ENCODE peak calls at places on chromosomes 13 and 19, in four cellular contexts. X, T, O and N are unnamed samples.

GRCh38 chr19:15299568-15300409 is 32.5 kb downstream of the BRD4 start:
- DNase-seq in T (no peak), X (no peak), O (no peak), N (no peak)

GRCh38 chr13:28049880-28050871 is 50.2 kb downstream of the FLT3 start:
- DNase-seq in O (peak), T (no peak), X (no peak), N (no peak)

GRCh38 chr13:30880151-30880551 is 25.9 kb upstream of the MEDAG start:
- DNase-seq in T (no peak), X (no peak), O (no peak), N (no peak)

GRCh38 chr19:11151181-11151580 is 4.4 kb downstream of the SPC24 start:
- DNase-seq in O (no peak), X (no peak), T (no peak), N (no peak)

GRCh38 chr19:5086725-5087439 is 118.0 kb downstream of the KDM4B start:
- DNase-seq in X (no peak), O (peak), T (no peak), N (no peak)

GRCh38 chr19:44553478-44554171 is 24.1 kb upstream of the CEACAM20 start:
- DNase-seq in O (no peak), T (no peak), X (no peak), N (no peak)

GRCh38 chr19:35211545-35212230 is 16.9 kb downstream of the FAM187B start:
- DNase-seq in X (peak), T (no peak), O (no peak), N (no peak)

GRCh38 chr13:29474991-29475390 is 120.5 kb downstream of the SLC7A1 start:
- DNase-seq in O (no peak), T (no peak), X (no peak), N (no peak)

GRCh38 chr13:95698047-95698749 is 21.3 kb downstream of the DNAJC3 start:
- DNase-seq in X (no peak), T (no peak), O (no peak), N (no peak)

GRCh38 chr13:107518780-107519179 is 696.6 kb downstream of the LIG4 start:
- DNase-seq in O (no peak), T (no peak), X (no peak), N (no peak)

GRCh38 chr19:29971648-29972047 is 29.6 kb downstream of the URI1 start:
- DNase-seq in X (no peak), O (no peak), T (no peak), N (no peak)

GRCh38 chr19:49712397-49712859 is 21.5 kb downstream of the CPT1C start:
- DNase-seq in O (peak), T (no peak), X (peak), N (no peak)

GRCh38 chr13:110301083-110301482 is 5.9 kb downstream of the COL4A1 start:
- DNase-seq in X (no peak), O (no peak), T (no peak), N (no peak)

DNA sequence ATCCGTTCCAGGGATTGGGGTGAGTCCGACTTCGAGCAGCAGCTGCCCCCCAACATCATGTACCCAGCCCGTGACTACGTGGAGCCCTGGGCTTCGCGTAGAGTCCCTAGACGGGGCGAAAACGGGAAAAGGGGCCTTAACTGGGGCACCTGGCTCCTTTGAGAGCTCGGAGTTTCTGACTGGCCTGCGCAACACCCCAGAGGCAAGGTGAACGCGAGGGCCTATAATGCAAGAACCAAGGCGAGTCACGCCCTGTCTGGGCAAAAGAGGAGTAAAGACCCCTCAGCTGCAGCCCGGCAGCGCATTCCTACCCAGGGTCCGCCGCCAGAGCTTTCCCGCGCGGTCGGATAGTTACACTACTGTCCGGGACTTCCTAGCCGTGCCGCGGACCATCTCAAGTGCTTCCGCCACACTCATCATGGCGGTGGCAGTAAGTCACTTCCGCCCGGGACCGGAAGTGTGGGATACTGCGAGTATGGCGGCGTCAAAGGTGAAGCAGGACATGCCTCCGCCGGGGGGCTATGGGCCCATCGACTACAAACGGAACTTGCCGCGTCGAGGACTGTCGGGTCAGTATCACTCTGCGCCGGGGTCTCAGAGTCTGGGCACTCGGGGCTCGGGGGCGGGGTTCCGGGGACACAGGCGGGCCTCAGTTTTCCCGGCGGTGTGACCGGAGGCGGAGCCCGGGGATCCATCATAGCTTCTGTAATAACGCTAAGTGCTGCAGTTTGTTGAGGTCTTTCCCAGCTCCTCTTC is at the start of gene NDUFA13:
- DNase-seq in X (peak), O (peak), T (peak), N (peak)
- TF ChIP-seq POLR2A in X (peak), O (peak), T (peak), N (peak)

GRCh38 chr19:46623915-46624502 is 880 bp downstream of the PTGIR start:
- DNase-seq in X (no peak), T (no peak), O (no peak), N (no peak)
- TF ChIP-seq TAF1 in X (no peak), T (no peak), O (no peak), N (no peak)

DNA sequence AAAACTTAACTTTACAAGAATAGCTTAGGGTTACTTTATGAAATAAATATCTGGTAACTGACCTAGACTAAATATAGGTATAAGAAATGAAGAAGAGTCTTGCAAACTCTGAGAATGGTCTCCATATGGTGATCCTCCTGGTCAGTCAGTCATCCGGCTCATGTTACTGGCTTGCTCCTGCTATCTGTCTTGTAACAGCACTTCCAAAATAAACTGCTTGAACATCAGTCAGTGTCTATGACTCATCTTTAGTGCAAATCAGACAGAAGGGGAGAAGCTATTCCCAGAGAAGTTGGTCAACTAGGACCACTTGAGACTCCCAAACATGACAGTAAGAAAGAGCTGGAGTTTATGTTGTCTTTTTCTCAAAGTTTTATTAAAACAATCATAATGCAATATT is 1550.9 kb downstream of the PCDH9 start:
- DNase-seq in O (no peak), T (no peak), X (no peak), N (no peak)
- TF ChIP-seq POLR2AphosphoS5 in O (no peak), T (no peak), X (no peak), N (no peak)

GRCh38 chr19:1133471-1133929 is 29.7 kb downstream of the GPX4 start:
- DNase-seq in O (no peak), T (no peak), X (no peak), N (peak)

GRCh38 chr19:1129535-1129934 is 25.7 kb downstream of the GPX4 start:
- DNase-seq in O (no peak), X (no peak), T (no peak), N (no peak)

GRCh38 chr19:1132625-1133383 is 29.0 kb downstream of the GPX4 start:
- DNase-seq in T (no peak), O (no peak), X (no peak), N (no peak)

GRCh38 chr19:1130801-1131717 is 27.3 kb downstream of the GPX4 start:
- DNase-seq in X (no peak), T (no peak), O (no peak), N (no peak)

DNA sequence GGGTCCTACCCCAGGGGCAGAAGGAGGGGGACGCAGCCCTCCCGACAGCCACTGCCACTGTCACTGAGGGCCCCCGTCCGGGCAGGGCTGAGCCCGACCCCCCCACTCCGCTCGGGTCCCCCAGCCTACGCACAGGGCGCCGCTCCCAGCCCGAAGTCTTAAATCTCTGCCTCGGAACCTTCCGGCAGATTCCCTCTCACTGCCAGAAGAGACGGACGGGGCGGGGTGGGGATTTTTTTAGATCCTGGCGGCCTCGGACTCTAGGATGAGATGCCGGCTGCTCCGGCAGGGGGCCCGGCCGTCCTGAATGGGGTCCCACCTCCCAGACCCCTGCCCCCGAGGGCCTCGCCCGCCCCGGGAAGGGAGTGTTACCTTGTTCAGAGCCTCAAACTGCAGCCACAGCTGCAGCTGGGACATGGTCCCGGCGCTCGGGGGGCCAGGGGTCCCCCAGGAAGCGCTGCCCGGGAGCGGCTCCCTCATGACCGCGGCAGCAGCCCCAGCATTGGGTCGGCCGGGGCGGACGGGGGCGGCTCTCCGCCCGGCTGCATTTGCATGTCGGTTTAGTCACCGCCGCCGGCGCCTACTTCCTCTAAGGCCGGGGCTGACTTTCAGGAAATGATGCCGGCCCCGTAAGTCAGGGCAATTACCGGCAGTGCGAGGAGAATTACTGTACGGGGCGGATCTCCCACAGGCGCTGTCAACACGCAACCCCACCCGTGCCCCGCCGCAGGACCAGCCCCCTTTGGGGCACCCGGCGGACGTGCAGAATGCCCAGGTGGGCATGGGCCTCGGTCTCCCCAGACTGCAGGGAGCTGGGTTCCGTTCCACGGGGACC is 28.1 kb downstream of the GPX4 start:
- DNase-seq in X (no peak), T (peak), O (no peak), N (peak)
- TF ChIP-seq POLR2A in X (no peak), T (peak), O (no peak), N (peak)

GRCh38 chr13:50128406-50129048 is 113.3 kb downstream of the KCNRG start:
- DNase-seq in T (peak), X (no peak), O (no peak), N (no peak)

GRCh38 chr13:50126378-50127016 is 111.3 kb downstream of the KCNRG start:
- DNase-seq in T (no peak), O (no peak), X (peak), N (no peak)

GRCh38 chr13:50127726-50128291 is 112.6 kb downstream of the KCNRG start:
- DNase-seq in T (no peak), X (no peak), O (no peak), N (no peak)

GRCh38 chr13:50125556-50126377 is 110.5 kb downstream of the KCNRG start:
- DNase-seq in T (peak), O (no peak), X (peak), N (no peak)

DNA sequence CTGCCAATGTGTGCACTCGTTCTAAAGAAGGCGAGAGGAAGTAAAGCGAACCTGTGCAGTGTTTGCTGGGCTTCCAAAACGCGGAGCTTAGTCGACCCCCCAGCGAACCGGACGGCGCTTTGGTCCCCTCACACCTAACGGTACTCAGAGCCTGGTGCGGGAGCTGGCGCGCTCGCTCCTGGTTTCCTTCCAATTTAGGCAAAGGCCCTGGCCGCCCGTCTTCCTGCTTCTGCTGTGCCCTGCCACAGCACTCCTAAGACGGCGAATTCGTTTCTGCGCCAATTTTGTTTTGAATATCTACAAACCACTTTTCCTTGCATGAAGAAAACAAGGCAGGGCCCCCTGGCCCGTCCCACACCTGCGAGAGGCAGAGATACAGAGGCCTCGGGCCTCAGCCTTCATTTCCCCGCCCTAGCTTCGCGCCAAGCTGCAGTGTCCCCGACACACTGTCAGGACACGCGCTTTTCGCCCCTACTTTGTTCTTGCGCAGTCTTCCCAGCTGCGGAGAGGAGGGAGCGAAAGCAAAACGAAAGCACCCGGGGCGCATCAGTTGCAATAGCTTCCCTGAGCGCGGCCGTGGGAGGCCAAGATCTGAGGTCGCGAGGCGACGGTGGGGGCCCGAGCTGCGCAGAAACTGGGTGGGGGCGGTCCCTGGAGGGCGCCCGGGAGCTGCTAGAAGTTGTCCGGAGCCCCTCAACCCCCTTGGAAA is 111.9 kb downstream of the KCNRG start:
- DNase-seq in O (no peak), X (no peak), T (no peak), N (no peak)
- TF ChIP-seq TAF1 in O (peak), X (no peak), T (no peak), N (no peak)

DNA sequence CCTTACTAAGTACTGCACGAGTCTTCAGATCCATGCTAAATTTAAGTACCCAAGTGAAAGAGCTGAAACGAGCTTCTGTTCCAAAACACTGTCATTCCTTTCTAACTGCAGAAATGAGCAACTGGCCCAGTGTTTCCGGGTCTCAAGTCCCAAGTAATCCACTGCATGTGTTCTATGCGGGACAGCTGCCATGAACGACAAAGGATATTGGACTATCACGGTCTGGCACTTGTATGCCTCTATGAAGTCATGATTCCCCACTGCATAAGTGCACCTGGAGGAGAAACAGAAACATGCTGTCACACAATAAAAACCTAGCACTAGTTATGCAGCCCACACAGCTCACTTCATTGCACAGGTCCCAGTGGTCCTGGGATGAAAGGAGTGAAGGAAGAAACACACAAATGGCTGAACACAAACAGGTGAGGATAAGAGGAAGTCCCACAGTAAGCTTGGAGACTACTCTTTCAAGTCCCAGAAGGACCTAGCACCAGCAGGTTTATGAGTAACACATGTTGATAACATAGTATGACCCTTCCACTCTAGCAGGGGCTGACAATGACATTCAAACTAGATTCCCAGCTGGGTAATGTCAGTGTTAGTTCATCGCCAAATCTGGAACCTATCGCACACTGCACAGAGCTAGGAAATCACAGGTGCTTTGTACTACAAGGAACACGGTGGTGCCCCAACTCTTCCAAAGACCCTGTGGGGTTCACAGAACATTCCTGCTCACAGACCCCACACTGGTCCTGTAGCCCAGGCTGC is 11.3 kb downstream of the PCID2 start:
- DNase-seq in X (no peak), O (no peak), T (no peak), N (no peak)
- TF ChIP-seq POLR2AphosphoS5 in X (no peak), O (no peak), T (no peak), N (no peak)